ENCODE peak calls at places on chromosomes 1 and 21, in seven cellular contexts. D is HAP-1, X is endodermal cell, W is WERI-Rb-1, Y is prostate gland, H is H9, S is heart left ventricle. M is an unnamed sample.

GRCh38 chr1:7669559-7670208 is 101.4 kb upstream of the VAMP3 start:
- DNase-seq in D (peak; percentile 33), X (peak; percentile 96), H (peak; percentile 89), S (peak; percentile 38), Y (peak; percentile 49), W (peak; percentile 86), M (no peak)

GRCh38 chr1:167774710-167775109 is 52.9 kb downstream of the MPZL1 start:
- DNase-seq in Y (no peak), S (no peak), H (no peak), D (no peak), W (no peak), X (no peak), M (no peak)

GRCh38 chr1:211928222-211928856 is 97.8 kb upstream of the LPGAT1 start:
- DNase-seq in Y (peak; percentile 68), H (no peak), D (no peak), X (no peak), W (no peak), S (no peak), M (peak; percentile 74)

GRCh38 chr1:99119193-99119592 is 114.5 kb upstream of the PLPPR5 start:
- DNase-seq in H (no peak), Y (no peak), D (no peak), W (no peak), S (no peak), X (no peak), M (no peak)

GRCh38 chr21:44926364-44927101 is 5.8 kb upstream of the ITGB2 start:
- DNase-seq in D (no peak), Y (no peak), S (no peak), X (peak; percentile 54), H (no peak), W (no peak), M (no peak)

GRCh38 chr21:27505516-27505915 is 538.6 kb upstream of the ADAMTS5 start:
- DNase-seq in S (no peak), D (no peak), Y (no peak), H (no peak), W (no peak), X (no peak), M (no peak)

GRCh38 chr1:92958203-92958970 is 2.9 kb downstream of the DIPK1A start:
- DNase-seq in H (no peak), Y (no peak), S (no peak), X (no peak), D (no peak), W (no peak), M (no peak)

GRCh38 chr1:243343970-243344749 is 88.3 kb downstream of the SDCCAG8 start:
- DNase-seq in W (no peak), H (no peak), D (peak; percentile 65), Y (no peak), X (no peak), S (no peak), M (no peak)

GRCh38 chr21:46112731-46113215 is 14.9 kb downstream of the COL6A2 start:
- DNase-seq in D (no peak), S (no peak), W (no peak), Y (no peak), H (peak; percentile 20), X (no peak), M (no peak)

GRCh38 chr1:13462682-13463081 is 51.1 kb downstream of the LRRC38 start:
- DNase-seq in H (no peak), D (no peak), Y (no peak), W (no peak), X (no peak), S (no peak), M (no peak)

GRCh38 chr1:13465515-13465914 is 48.3 kb downstream of the LRRC38 start:
- DNase-seq in S (no peak), D (no peak), H (no peak), Y (no peak), W (no peak), X (no peak), M (no peak)

GRCh38 chr1:13456894-13457532 is 46.8 kb downstream of the PRAMEF20 start:
- DNase-seq in D (no peak), W (peak; percentile 78), X (no peak), H (no peak), S (no peak), Y (no peak), M (no peak)

DNA sequence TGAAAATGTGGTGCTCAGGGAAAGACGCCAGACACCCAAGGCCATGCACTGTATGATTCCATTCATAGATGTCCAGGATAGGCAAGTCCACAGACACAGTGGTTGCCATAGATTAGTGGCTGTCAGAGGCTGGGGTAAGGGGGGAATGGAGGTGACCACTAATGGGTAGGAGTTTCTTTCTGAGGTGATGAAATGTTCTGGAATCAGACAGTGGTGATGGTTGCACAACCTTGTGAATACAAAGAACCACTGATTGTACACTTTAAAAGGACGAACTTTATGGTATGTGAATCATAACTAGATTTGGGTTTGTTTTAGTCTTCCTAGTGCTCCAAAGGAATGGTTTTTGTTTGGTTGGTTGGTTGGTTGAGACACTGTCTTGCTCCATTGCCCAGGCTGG is 51.7 kb downstream of the PRAMEF20 start:
- DNase-seq in H (no peak), X (no peak), W (no peak), D (no peak), Y (no peak), S (no peak), M (no peak)
- H3K9me3 ChIP-seq in H (peaks cover 16% of the 10 kb centered on the region), X (no peaks in the 10 kb centered on the region), W (no peaks in the 10 kb centered on the region), D (no peaks in the 10 kb centered on the region), Y (no peaks in the 10 kb centered on the region), S (no peaks in the 10 kb centered on the region), M (no peaks in the 10 kb centered on the region)

DNA sequence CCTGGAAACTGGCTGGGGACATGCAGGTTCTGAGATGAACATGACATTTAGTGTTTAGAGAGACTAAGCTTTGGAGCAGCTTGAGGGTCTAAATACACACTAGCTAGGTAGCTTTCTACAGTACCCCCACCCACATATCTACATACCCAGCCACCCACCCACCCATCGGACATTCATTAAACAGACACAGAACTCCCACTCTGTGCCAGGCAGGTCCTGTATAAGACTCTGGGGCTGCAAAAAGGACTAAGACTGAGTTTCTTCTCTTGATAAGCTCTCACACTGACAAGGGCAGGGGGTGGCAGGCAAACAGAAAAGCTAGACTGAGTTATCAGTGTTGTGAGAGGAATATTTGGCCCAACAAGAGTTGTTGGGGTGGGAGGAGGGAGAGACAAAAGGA is 6.7 kb downstream of the MAP7D1 start:
- DNase-seq in W (no peak), S (no peak), Y (no peak), X (no peak), D (no peak), H (no peak), M (no peak)
- H3K27me3 ChIP-seq in W (no peaks in the 10 kb centered on the region), S (no peaks in the 10 kb centered on the region), Y (no peaks in the 10 kb centered on the region), X (no peaks in the 10 kb centered on the region), D (no peaks in the 10 kb centered on the region), H (no peaks in the 10 kb centered on the region), M (no peaks in the 10 kb centered on the region)

DNA sequence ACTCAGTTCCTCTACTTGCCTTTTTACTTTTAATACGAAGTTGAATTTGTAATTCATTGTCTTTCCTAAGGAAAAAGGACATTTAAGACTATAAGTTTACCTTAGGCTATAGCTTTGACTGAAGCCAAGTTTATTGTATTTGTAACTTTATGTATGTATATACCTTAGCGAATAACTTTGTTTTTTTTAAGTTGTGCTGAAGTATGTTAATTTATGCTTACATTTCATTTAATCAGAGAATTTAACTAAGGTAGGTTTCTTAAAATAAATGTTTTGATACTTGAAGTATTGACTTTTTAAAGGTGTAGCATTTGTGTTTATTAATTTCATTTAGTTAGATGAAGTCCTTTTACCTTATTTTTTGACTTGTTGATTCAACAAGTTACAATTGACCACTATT is 55.2 kb upstream of the TPTE start:
- DNase-seq in W (no peak), D (no peak), Y (no peak), S (no peak), H (no peak), X (no peak), M (no peak)
- H3K9me3 ChIP-seq in W (no peaks in the 10 kb centered on the region), D (peaks cover 13% of the 10 kb centered on the region), Y (no peaks in the 10 kb centered on the region), S (no peaks in the 10 kb centered on the region), H (peaks cover 80% of the 10 kb centered on the region), X (peaks cover 76% of the 10 kb centered on the region), M (peaks cover 4% of the 10 kb centered on the region)

GRCh38 chr21:31339736-31340135 is 4.3 kb downstream of the TIAM1 start:
- DNase-seq in Y (no peak), H (no peak), S (no peak), D (no peak), X (no peak), W (no peak), M (no peak)
- H3K27me3 ChIP-seq in Y (peaks cover 3% of the 10 kb centered on the region), H (no peaks in the 10 kb centered on the region), S (peaks cover 7% of the 10 kb centered on the region), D (peaks cover 25% of the 10 kb centered on the region), X (no peaks in the 10 kb centered on the region), W (no peaks in the 10 kb centered on the region), M (no peaks in the 10 kb centered on the region)

GRCh38 chr21:10640446-10640845 is 119.1 kb downstream of the TPTE start:
- DNase-seq in X (no peak), D (no peak), W (no peak), Y (no peak), H (no peak), S (no peak), M (no peak)
- H3K9me3 ChIP-seq in X (peaks cover 79% of the 10 kb centered on the region), D (peaks cover 27% of the 10 kb centered on the region), W (peaks cover 2% of the 10 kb centered on the region), Y (no peaks in the 10 kb centered on the region), H (peaks cover 94% of the 10 kb centered on the region), S (no peaks in the 10 kb centered on the region), M (peaks cover 3% of the 10 kb centered on the region)

GRCh38 chr21:23014021-23014420 is 2015.8 kb downstream of the NCAM2 start:
- DNase-seq in X (no peak), H (no peak), S (no peak), Y (no peak), W (no peak), D (no peak), M (no peak)

GRCh38 chr21:23016617-23017016 is 2018.4 kb downstream of the NCAM2 start:
- DNase-seq in H (peak; percentile 45), D (no peak), S (no peak), Y (no peak), X (peak; percentile 72), W (peak; percentile 52), M (no peak)

GRCh38 chr21:23020969-23021368 is 2022.8 kb downstream of the NCAM2 start:
- DNase-seq in H (no peak), X (no peak), S (no peak), Y (no peak), W (no peak), D (no peak), M (no peak)

GRCh38 chr21:23021481-23021880 is 2023.3 kb downstream of the NCAM2 start:
- DNase-seq in D (no peak), W (no peak), X (no peak), Y (no peak), H (no peak), S (no peak), M (no peak)

DNA sequence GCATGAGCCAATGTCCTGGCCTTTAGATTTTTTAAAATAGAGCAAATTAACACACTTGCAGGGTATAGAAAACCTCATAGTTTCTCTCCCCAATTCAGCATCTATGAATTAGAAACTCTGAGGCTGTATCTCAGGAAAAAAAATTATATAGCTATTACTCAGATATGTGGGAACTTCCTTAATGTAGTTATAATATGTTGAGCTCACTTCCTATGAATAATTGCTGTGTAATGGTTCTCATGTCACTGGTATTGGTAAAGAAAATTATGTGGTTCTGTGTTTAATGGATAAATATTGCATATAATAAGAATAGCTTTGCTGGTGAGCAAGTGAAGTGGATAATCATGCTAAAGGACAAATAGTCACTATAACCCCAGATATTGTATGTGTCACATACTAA is 2019.8 kb downstream of the NCAM2 start:
- DNase-seq in D (no peak), H (no peak), W (no peak), Y (no peak), S (no peak), X (no peak), M (no peak)
- H3K27me3 ChIP-seq in D (no peaks in the 10 kb centered on the region), H (no peaks in the 10 kb centered on the region), W (no peaks in the 10 kb centered on the region), Y (no peaks in the 10 kb centered on the region), S (no peaks in the 10 kb centered on the region), X (no peaks in the 10 kb centered on the region), M (no peaks in the 10 kb centered on the region)